ENCODE peak calls at places on chromosomes 13 and 19, in nine cellular contexts. P is astrocyte of the spinal cord, T is psoas muscle, E is cardiac muscle cell, H is prostate gland, O is body of pancreas, X is sigmoid colon, Y is thoracic aorta, J is Calu3. U is an unnamed sample.
A peak's percentile ranks its signal among the peaks of the same experiment; 100 is the strongest.

GRCh38 chr19:38634757-38635482 is 12.5 kb upstream of the ACTN4 start:
- DNase-seq in P (peak; percentile 56), T (peak; percentile 87), E (peak; percentile 74), H (peak; percentile 60), O (peak; percentile 82), X (peak; percentile 84), Y (no peak), J (peak; percentile 87), U (peak; percentile 73)

GRCh38 chr19:2273356-2274184 is 8.4 kb downstream of the PEAK3 start:
- DNase-seq in P (peak; percentile 54), T (peak; percentile 91), E (peak; percentile 86), H (peak; percentile 47), O (peak; percentile 80), X (peak; percentile 86), Y (no peak), J (peak; percentile 83), U (peak; percentile 87)

GRCh38 chr19:19459099-19459498 is 53.6 kb downstream of the GATAD2A start:
- DNase-seq in P (peak; percentile 45), T (no peak), E (peak; percentile 37), H (no peak), O (no peak), X (no peak), Y (no peak), J (no peak), U (no peak)

GRCh38 chr13:31859546-31859945 is 120.2 kb downstream of the RXFP2 start:
- DNase-seq in P (no peak), T (no peak), E (no peak), H (no peak), O (no peak), X (no peak), Y (no peak), J (no peak), U (no peak)

GRCh38 chr13:100423375-100423774 is 165.2 kb downstream of the GGACT start:
- DNase-seq in P (no peak), T (no peak), E (peak; percentile 31), H (no peak), O (no peak), X (no peak), Y (no peak), J (no peak), U (no peak)

GRCh38 chr13:59755647-59756290 is 408.0 kb downstream of the DIAPH3 start:
- DNase-seq in P (no peak), T (no peak), E (no peak), H (no peak), O (no peak), X (no peak), Y (no peak), J (no peak), U (no peak)

GRCh38 chr13:51761638-51762350 is 42.2 kb downstream of the DHRS12 start:
- DNase-seq in P (no peak), T (no peak), E (no peak), H (no peak), O (no peak), X (no peak), Y (no peak), J (no peak), U (no peak)

GRCh38 chr19:2332341-2333026 is 4.0 kb downstream of the SPPL2B start:
- DNase-seq in P (no peak), T (peak; percentile 59), E (no peak), H (no peak), O (no peak), X (no peak), Y (no peak), J (no peak), U (peak; percentile 83)

GRCh38 chr19:48638831-48639381 is 1.7 kb upstream of the DBP start:
- DNase-seq in P (no peak), T (peak; percentile 58), E (no peak), H (no peak), O (peak; percentile 23), X (no peak), Y (no peak), J (no peak), U (no peak)

GRCh38 chr19:56946164-56946563 is 105.6 kb upstream of the PEG3 start:
- DNase-seq in P (no peak), T (no peak), E (no peak), H (no peak), O (no peak), X (no peak), Y (no peak), J (no peak), U (no peak)

GRCh38 chr13:26658972-26659371 is 101.5 kb downstream of the WASF3 start:
- DNase-seq in P (no peak), T (no peak), E (no peak), H (no peak), O (no peak), X (no peak), Y (no peak), J (no peak), U (no peak)

GRCh38 chr13:26074706-26075105 is 22.9 kb upstream of the SHISA2 start:
- DNase-seq in P (peak; percentile 12), T (no peak), E (peak; percentile 34), H (no peak), O (no peak), X (no peak), Y (no peak), J (peak; percentile 24), U (no peak)

GRCh38 chr19:39017646-39018045 is 14.7 kb downstream of the FBXO27 start:
- DNase-seq in P (no peak), T (no peak), E (no peak), H (no peak), O (no peak), X (no peak), Y (no peak), J (no peak), U (no peak)

GRCh38 chr19:55585658-55586339 is 5.2 kb upstream of the ZNF579 start:
- DNase-seq in P (peak; percentile 84), T (peak; percentile 81), E (peak; percentile 93), H (peak; percentile 65), O (peak; percentile 83), X (peak; percentile 89), Y (no peak), J (peak; percentile 73), U (peak; percentile 44)

GRCh38 chr13:109145631-109146030 is 516.2 kb downstream of the MYO16 start:
- DNase-seq in P (peak; percentile 76), T (no peak), E (peak; percentile 84), H (no peak), O (peak; percentile 48), X (no peak), Y (no peak), J (no peak), U (no peak)

GRCh38 chr19:49799798-49800376 is 13.2 kb downstream of the FUZ start:
- DNase-seq in P (no peak), T (no peak), E (no peak), H (no peak), O (no peak), X (no peak), Y (no peak), J (no peak), U (no peak)

GRCh38 chr13:108326318-108326717 is 56.8 kb downstream of the TNFSF13B start:
- DNase-seq in P (no peak), T (no peak), E (peak; percentile 2), H (no peak), O (no peak), X (no peak), Y (no peak), J (no peak), U (no peak)

GRCh38 chr19:32824906-32825608 is 44.5 kb downstream of the SLC7A9 start:
- DNase-seq in P (no peak), T (no peak), E (no peak), H (no peak), O (no peak), X (no peak), Y (no peak), J (no peak), U (no peak)

DNA sequence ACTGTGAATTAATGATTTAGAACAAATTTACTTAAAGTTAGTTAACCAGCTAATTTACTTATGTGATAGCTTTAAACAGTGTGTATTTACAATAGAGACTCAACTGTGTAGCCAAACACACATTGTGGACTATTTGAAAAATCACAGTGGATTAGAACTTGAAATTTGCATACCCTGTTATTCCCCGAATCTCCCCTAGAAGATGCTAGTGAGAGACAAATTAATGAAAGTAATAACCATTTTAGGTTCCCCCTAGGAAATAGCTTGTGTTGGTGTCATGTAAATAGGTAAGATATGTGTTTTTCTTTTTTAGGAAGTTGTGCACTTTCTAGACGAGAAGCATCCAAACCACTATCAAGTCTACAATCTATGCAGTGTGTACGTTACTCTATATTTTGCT is 98.5 kb downstream of the C1QTNF9 start:
- DNase-seq in P (no peak), T (no peak), E (no peak), H (no peak), O (no peak), X (no peak), Y (no peak), J (no peak), U (no peak)
- TF ChIP-seq CTCF in P (no peak), T (no peak), E (peak; percentile 24), H (no peak), O (no peak), X (no peak), Y (no peak), J (no peak), U (no peak)

GRCh38 chr19:21697698-21698097 is 69.7 kb downstream of the ZNF100 start:
- DNase-seq in P (no peak), T (no peak), E (no peak), H (no peak), O (no peak), X (no peak), Y (no peak), J (no peak), U (no peak)

GRCh38 chr19:21699197-21699596 is 68.2 kb downstream of the ZNF100 start:
- DNase-seq in P (no peak), T (no peak), E (no peak), H (no peak), O (no peak), X (no peak), Y (no peak), J (no peak), U (no peak)

GRCh38 chr19:21697171-21697570 is 70.2 kb downstream of the ZNF100 start:
- DNase-seq in P (no peak), T (no peak), E (no peak), H (no peak), O (no peak), X (no peak), Y (no peak), J (no peak), U (no peak)

GRCh38 chr19:21694171-21694906 is 73.0 kb downstream of the ZNF100 start:
- DNase-seq in P (no peak), T (no peak), E (no peak), H (no peak), O (no peak), X (no peak), Y (no peak), J (no peak), U (no peak)

GRCh38 chr19:21698215-21698614 is 69.2 kb downstream of the ZNF100 start:
- DNase-seq in P (peak; percentile 1), T (no peak), E (peak; percentile 24), H (no peak), O (no peak), X (no peak), Y (no peak), J (no peak), U (no peak)
- TF ChIP-seq CTCF in P (peak; percentile 18), T (peak; percentile 69), E (peak; percentile 35), H (peak; percentile 34), O (peak; percentile 80), X (peak; percentile 44), Y (peak; percentile 54), J (no peak), U (no peak)

GRCh38 chr19:15841875-15842569 is 26.6 kb upstream of the OR10H1 start:
- DNase-seq in P (no peak), T (no peak), E (no peak), H (no peak), O (no peak), X (no peak), Y (no peak), J (no peak), U (no peak)
- TF ChIP-seq CTCF in P (no peak), T (no peak), E (no peak), H (no peak), O (no peak), X (no peak), Y (no peak), J (no peak), U (no peak)

GRCh38 chr19:23758187-23759074 is at the start of gene ZNF681:
- DNase-seq in P (peak; percentile 91), T (peak; percentile 90), E (peak; percentile 94), H (peak; percentile 89), O (peak; percentile 89), X (peak; percentile 93), Y (peak; percentile 72), J (peak; percentile 86), U (peak; percentile 66)
- TF ChIP-seq CTCF in P (no peak), T (no peak), E (peak; percentile 10), H (no peak), O (peak; percentile 28), X (no peak), Y (peak; percentile 22), J (no peak), U (no peak)